ENCODE peak calls at places on chromosome 11, in five cellular contexts. R is T-helper 9 cell; P is activated CD4-positive, alpha-beta T cell treated with anti-CD3 and anti-CD28 coated beads, Interleukin-2, amount 50 U/mL, for 48 hours; J is amniotic stem cell; T is body of pancreas. W is an unnamed sample.

GRCh38 chr11:85182437-85183109 is 444.6 kb downstream of the DLG2 start:
- DNase-seq in P (no peak), J (no peak), R (no peak), T (no peak), W (no peak)

GRCh38 chr11:128506999-128507591 is 80.3 kb downstream of the ETS1 start:
- DNase-seq in R (no peak), P (peak), T (peak), J (peak), W (peak)

GRCh38 chr11:123055132-123055924 is 6.6 kb downstream of the HSPA8 start:
- DNase-seq in T (no peak), J (no peak), R (no peak), P (peak), W (no peak)

GRCh38 chr11:44290206-44290605 is 19.7 kb downstream of the ALX4 start:
- DNase-seq in J (no peak), R (no peak), T (no peak), P (no peak), W (no peak)

GRCh38 chr11:2954263-2954662 is 25.0 kb upstream of the PHLDA2 start:
- DNase-seq in J (no peak), P (no peak), T (no peak), R (no peak), W (no peak)

GRCh38 chr11:130677486-130678153 is 229.2 kb downstream of the ADAMTS15 start:
- DNase-seq in P (no peak), T (peak), J (peak), R (no peak), W (no peak)

GRCh38 chr11:102120006-102120405 is 9.8 kb downstream of the YAP1 start:
- DNase-seq in P (no peak), R (no peak), T (no peak), J (no peak), W (no peak)

GRCh38 chr11:94493146-94493442 is 550 bp downstream of the MRE11 start:
- DNase-seq in P (no peak), R (no peak), J (no peak), T (no peak), W (no peak)

GRCh38 chr11:2816941-2817421 is 68.6 kb downstream of the CDKN1C start:
- DNase-seq in P (no peak), J (peak), R (no peak), T (no peak), W (no peak)

GRCh38 chr11:83656931-83657330 is 370.8 kb upstream of the CCDC90B start:
- DNase-seq in P (no peak), R (no peak), T (no peak), J (no peak), W (no peak)

GRCh38 chr11:70494559-70495350 is 96.4 kb downstream of the CTTN start:
- DNase-seq in T (no peak), R (no peak), P (no peak), J (no peak), W (no peak)

GRCh38 chr11:106062592-106062949 is 14.6 kb downstream of the KBTBD3 start:
- DNase-seq in R (no peak), T (no peak), J (no peak), P (no peak), W (no peak)

GRCh38 chr11:6319001-6319878 is 1.1 kb downstream of the CAVIN3 start:
- DNase-seq in P (no peak), R (no peak), T (peak), J (no peak), W (no peak)

GRCh38 chr11:82775218-82775617 is 41.6 kb upstream of the FAM181B start:
- DNase-seq in J (no peak), P (no peak), R (no peak), T (no peak), W (no peak)

GRCh38 chr11:72588656-72589410 is 85.4 kb downstream of the PDE2A start:
- DNase-seq in T (no peak), J (no peak), R (no peak), P (no peak), W (no peak)

GRCh38 chr11:36402568-36403181 is 106.6 kb downstream of the PRR5L start:
- DNase-seq in R (no peak), J (no peak), T (no peak), P (no peak), W (no peak)

GRCh38 chr11:46381836-46382643 is 571 bp downstream of the MDK start:
- DNase-seq in R (no peak), T (no peak), J (no peak), P (peak), W (no peak)

GRCh38 chr11:19191530-19192169 is 10.1 kb downstream of the CSRP3 start:
- DNase-seq in J (no peak), T (peak), P (no peak), R (no peak), W (no peak)

GRCh38 chr11:65116370-65117205 is 913 bp downstream of the ZNHIT2 start:
- DNase-seq in R (peak), P (peak), T (peak), J (no peak), W (peak)

GRCh38 chr11:69888671-69889076 is 69.5 kb upstream of the FGF3 start:
- DNase-seq in R (peak), J (peak), P (peak), T (peak), W (peak)

GRCh38 chr11:22192642-22193347 is at the start of gene ANO5:
- DNase-seq in P (no peak), J (no peak), R (no peak), T (peak), W (no peak)

GRCh38 chr11:61999141-61999975 is 31.9 kb upstream of the FTH1 start:
- DNase-seq in T (no peak), J (no peak), P (no peak), R (no peak), W (no peak)

GRCh38 chr11:118057424-118058145 is 19.3 kb upstream of the TMPRSS4 start:
- DNase-seq in P (no peak), J (no peak), T (no peak), R (no peak), W (no peak)

GRCh38 chr11:128342511-128343133 is 244.7 kb downstream of the ETS1 start:
- DNase-seq in J (no peak), R (peak), P (peak), T (peak), W (peak)

GRCh38 chr11:64032050-64032449 is 3.7 kb upstream of the FLRT1 start:
- DNase-seq in T (no peak), R (no peak), J (no peak), P (no peak), W (no peak)

GRCh38 chr11:74721479-74721835 is 9.8 kb downstream of the CHRDL2 start:
- DNase-seq in T (no peak), R (no peak), J (no peak), P (no peak), W (no peak)

GRCh38 chr11:504994-505344 is 2.1 kb downstream of the RNH1 start:
- DNase-seq in P (no peak), T (no peak), J (no peak), R (no peak), W (no peak)

GRCh38 chr11:72856065-72856464 is 41.9 kb downstream of the ATG16L2 start:
- DNase-seq in J (no peak), R (no peak), P (no peak), T (no peak), W (no peak)

GRCh38 chr11:45688472-45689033 is 23.1 kb upstream of the CHST1 start:
- DNase-seq in P (no peak), R (no peak), J (no peak), T (no peak), W (no peak)

GRCh38 chr11:82771781-82772180 is 38.1 kb upstream of the FAM181B start:
- DNase-seq in P (no peak), T (no peak), J (no peak), R (no peak), W (no peak)

GRCh38 chr11:64122411-64123101 is 43.4 kb downstream of the MACROD1 start:
- DNase-seq in P (no peak), T (no peak), R (no peak), J (no peak), W (no peak)

GRCh38 chr11:128757235-128757711 is 63.4 kb downstream of the FLI1 start:
- DNase-seq in P (peak), T (no peak), J (no peak), R (peak), W (peak)

GRCh38 chr11:92960886-92961285 is 8.6 kb upstream of the MTNR1B start:
- DNase-seq in J (no peak), P (no peak), T (no peak), R (no peak), W (no peak)

GRCh38 chr11:13277719-13278619 is at the start of gene BMAL1:
- DNase-seq in P (peak), T (peak), J (no peak), R (peak), W (peak)

GRCh38 chr11:113261709-113262475 is 52.5 kb upstream of the TTC12 start:
- DNase-seq in J (no peak), T (no peak), P (no peak), R (no peak), W (no peak)

GRCh38 chr11:77187105-77187750 is 59.2 kb downstream of the MYO7A start:
- DNase-seq in R (no peak), T (no peak), J (no peak), P (no peak), W (no peak)

GRCh38 chr11:93279911-93280347 is 50.6 kb upstream of the DEUP1 start:
- DNase-seq in P (no peak), R (no peak), T (no peak), J (no peak), W (no peak)

GRCh38 chr11:117815262-117815803 is 9.2 kb downstream of the FXYD2 start:
- DNase-seq in R (peak), T (peak), J (no peak), P (peak), W (peak)

W was measured in T-cell.